ENCODE peak calls at places on chromosomes 4 and X, in eight cellular contexts. I, N, J, O, A, C, M and Y are unnamed samples.
A peak's percentile ranks its signal among the peaks of the same experiment; 100 is the strongest.

GRCh38 chr4:112970903-112971302 is 78.5 kb upstream of the ANK2 start:
- DNase-seq in M (no peak), C (no peak), I (no peak), J (no peak), O (no peak), N (no peak), A (no peak), Y (no peak)

GRCh38 chrX:45068555-45068954 is 132.1 kb downstream of the DIPK2B start:
- DNase-seq in C (peak; percentile 19), I (no peak), J (no peak), A (no peak), N (no peak), O (no peak), M (peak; percentile 1), Y (no peak)

GRCh38 chr4:52868138-52868537 is 6.0 kb downstream of the RASL11B start:
- DNase-seq in O (no peak), A (no peak), J (no peak), M (no peak), N (peak; percentile 57), C (no peak), I (peak; percentile 63), Y (no peak)

GRCh38 chr4:41852229-41852628 is 83.0 kb upstream of the TMEM33 start:
- DNase-seq in M (no peak), A (no peak), J (no peak), N (no peak), I (no peak), C (no peak), O (no peak), Y (no peak)

GRCh38 chr4:181939199-181939945 is 303.8 kb upstream of the TENM3 start:
- DNase-seq in C (peak; percentile 82), J (no peak), I (no peak), N (no peak), M (no peak), A (no peak), O (no peak), Y (no peak)

GRCh38 chrX:133537142-133537541 is 121.9 kb upstream of the GPC4 start:
- DNase-seq in A (no peak), N (no peak), C (no peak), J (no peak), I (no peak), O (no peak), M (no peak), Y (no peak)

GRCh38 chrX:119004920-119005524 is 30.6 kb downstream of the LONRF3 start:
- DNase-seq in C (peak; percentile 23), I (peak; percentile 56), J (peak; percentile 42), M (peak; percentile 25), A (peak; percentile 52), O (peak; percentile 60), N (peak; percentile 55), Y (no peak)

GRCh38 chr4:182804131-182804530 is 113.1 kb downstream of the DCTD start:
- DNase-seq in A (no peak), I (no peak), M (no peak), N (no peak), O (no peak), J (no peak), C (no peak), Y (no peak)

GRCh38 chr4:173505924-173506779 is 23.9 kb downstream of the HAND2 start:
- DNase-seq in O (peak; percentile 88), M (peak; percentile 54), J (no peak), A (peak; percentile 65), I (peak; percentile 77), N (peak; percentile 66), C (peak; percentile 40), Y (no peak)

GRCh38 chr4:61401771-61402170 is 201.6 kb downstream of the ADGRL3 start:
- DNase-seq in N (no peak), M (no peak), J (no peak), I (no peak), A (no peak), O (no peak), C (no peak), Y (no peak)

GRCh38 chrX:15416133-15416993 is 32.1 kb upstream of the VEGFD start:
- DNase-seq in A (no peak), O (no peak), M (no peak), J (no peak), C (peak; percentile 15), I (no peak), N (no peak), Y (no peak)

GRCh38 chr4:8820178-8821102 is 51.2 kb downstream of the HMX1 start:
- DNase-seq in J (no peak), C (no peak), I (no peak), O (no peak), M (no peak), A (no peak), N (no peak), Y (no peak)

GRCh38 chrX:135531813-135532212 is 11.4 kb downstream of the INTS6L start:
- DNase-seq in I (no peak), N (no peak), A (no peak), C (no peak), O (no peak), M (peak; percentile 2), J (no peak), Y (no peak)

GRCh38 chr4:7922466-7922865 is 17.2 kb downstream of the AFAP1 start:
- DNase-seq in J (no peak), M (no peak), I (no peak), A (no peak), C (no peak), O (no peak), N (no peak), Y (no peak)

GRCh38 chr4:41964401-41964800 is 17.2 kb upstream of the DCAF4L1 start:
- DNase-seq in A (no peak), J (no peak), C (no peak), N (no peak), I (no peak), O (no peak), M (no peak), Y (no peak)